ENCODE peak calls at places on chromosomes 3 and 15, in seven cellular contexts. C is IMR-90, Q is H1, K is GM12878, R is A549, D is HepG2, A is K562. O is an unnamed sample.

GRCh38 chr3:32841875-32842505 is 24.2 kb downstream of the TRIM71 start:
- DNase-seq in C (no peak), Q (no peak), K (no peak), R (no peak), D (no peak), A (no peak), O (no peak)

GRCh38 chr3:126127452-126127851 is 43.5 kb upstream of the SLC41A3 start:
- DNase-seq in C (no peak), Q (peak), K (no peak), R (no peak), D (no peak), A (no peak), O (no peak)

GRCh38 chr15:85316244-85316934 is 64.0 kb upstream of the AKAP13 start:
- DNase-seq in C (peak), Q (peak), K (no peak), R (peak), D (peak), A (no peak), O (no peak)

GRCh38 chr3:14847613-14848541 is 29.1 kb downstream of the FGD5 start:
- DNase-seq in C (no peak), Q (peak), K (no peak), R (peak), D (no peak), A (peak), O (no peak)

GRCh38 chr3:4899654-4900236 is 79.5 kb upstream of the BHLHE40 start:
- DNase-seq in C (no peak), Q (no peak), K (no peak), R (no peak), D (no peak), A (no peak), O (no peak)

GRCh38 chr3:17302774-17303173 is 418.0 kb downstream of the PLCL2 start:
- DNase-seq in C (peak), Q (no peak), K (no peak), R (no peak), D (no peak), A (no peak), O (no peak)

GRCh38 chr15:32718082-32718821 is 448 bp downstream of the GREM1 start:
- DNase-seq in C (no peak), Q (no peak), K (no peak), R (peak), D (no peak), A (no peak), O (peak)

GRCh38 chr3:196518999-196519737 is 4.0 kb upstream of the SMCO1 start:
- DNase-seq in C (peak), Q (peak), K (no peak), R (peak), D (peak), A (peak), O (peak)

GRCh38 chr3:176796371-176796770 is 400.9 kb downstream of the TBL1XR1 start:
- DNase-seq in C (peak), Q (no peak), K (no peak), R (no peak), D (no peak), A (no peak), O (no peak)

GRCh38 chr3:184284696-184285095 is 8.9 kb downstream of the ECE2 start:
- DNase-seq in C (peak), Q (peak), K (no peak), R (peak), D (peak), A (peak), O (peak)

GRCh38 chr3:183324083-183324482 is 71.0 kb downstream of the B3GNT5 start:
- DNase-seq in C (no peak), Q (no peak), K (no peak), R (no peak), D (no peak), A (no peak), O (no peak)

GRCh38 chr3:58299839-58300516 is 6.1 kb upstream of the RPP14 start:
- DNase-seq in C (peak), Q (peak), K (no peak), R (peak), D (peak), A (no peak), O (peak)

GRCh38 chr3:49785565-49786356 is 581 bp downstream of the IP6K1 start:
- DNase-seq in C (peak), Q (no peak), K (no peak), R (no peak), D (no peak), A (peak), O (peak)

GRCh38 chr3:52851348-52851747 is 16.5 kb upstream of the MUSTN1 start:
- DNase-seq in C (peak), Q (peak), K (no peak), R (peak), D (peak), A (peak), O (peak)

GRCh38 chr15:96333194-96334016 is 2.9 kb downstream of the NR2F2 start:
- DNase-seq in C (no peak), Q (peak), K (no peak), R (no peak), D (no peak), A (peak), O (peak)

GRCh38 chr3:196948442-196949365 is 6.4 kb upstream of the NCBP2 start:
- DNase-seq in C (no peak), Q (peak), K (no peak), R (no peak), D (peak), A (peak), O (no peak)

GRCh38 chr15:38699633-38700230 is 135.1 kb upstream of the RASGRP1 start:
- DNase-seq in C (peak), Q (peak), K (no peak), R (peak), D (peak), A (peak), O (peak)

GRCh38 chr3:138282836-138283235 is 46.8 kb downstream of the NME9 start:
- DNase-seq in C (no peak), Q (no peak), K (no peak), R (no peak), D (no peak), A (no peak), O (no peak)

GRCh38 chr3:54575561-54575960 is 352.3 kb downstream of the LRTM1 start:
- DNase-seq in C (no peak), Q (no peak), K (no peak), R (no peak), D (no peak), A (peak), O (no peak)

GRCh38 chr15:68531794-68532193 is 47.0 kb upstream of the CORO2B start:
- DNase-seq in C (no peak), Q (no peak), K (no peak), R (no peak), D (no peak), A (no peak), O (no peak)

GRCh38 chr15:43441316-43441715 is 51.6 kb downstream of the TP53BP1 start:
- DNase-seq in C (peak), Q (no peak), K (no peak), R (peak), D (peak), A (peak), O (peak)

GRCh38 chr3:30693470-30694120 is 87.2 kb downstream of the TGFBR2 start:
- DNase-seq in C (peak), Q (no peak), K (peak), R (peak), D (peak), A (peak), O (peak)

GRCh38 chr15:90059208-90059985 is 42.9 kb downstream of the IDH2 start:
- DNase-seq in C (no peak), Q (peak), K (peak), R (no peak), D (peak), A (peak), O (no peak)

GRCh38 chr3:166900866-166901577 is 479.1 kb downstream of the ZBBX start:
- DNase-seq in C (no peak), Q (no peak), K (no peak), R (no peak), D (no peak), A (no peak), O (no peak)

GRCh38 chr3:45555154-45555591 is 39.4 kb upstream of the LIMD1 start:
- DNase-seq in C (no peak), Q (no peak), K (no peak), R (no peak), D (no peak), A (no peak), O (no peak)

GRCh38 chr15:90863987-90864386 is 4.4 kb upstream of the FURIN start:
- DNase-seq in C (no peak), Q (no peak), K (no peak), R (no peak), D (no peak), A (no peak), O (no peak)

GRCh38 chr15:42137461-42138261 is 18.8 kb downstream of the PLA2G4F start:
- DNase-seq in C (peak), Q (peak), K (no peak), R (peak), D (peak), A (peak), O (peak)

GRCh38 chr3:155448531-155448930 is 155.0 kb upstream of the STRIT1 start:
- DNase-seq in C (no peak), Q (no peak), K (no peak), R (no peak), D (no peak), A (no peak), O (no peak)

GRCh38 chr15:67059127-67059553 is 6.3 kb upstream of the SMAD3 start:
- DNase-seq in C (no peak), Q (no peak), K (no peak), R (no peak), D (peak), A (no peak), O (no peak)

GRCh38 chr15:63402498-63403253 is 21.0 kb upstream of the CA12 start:
- DNase-seq in C (peak), Q (peak), K (no peak), R (peak), D (peak), A (peak), O (peak)
- TF ChIP-seq RFX5 in C (no peak), Q (no peak), K (no peak), R (no peak), D (no peak), A (no peak), O (no peak)

GRCh38 chr3:171156455-171157005 is 130.0 kb upstream of the SLC2A2 start:
- DNase-seq in C (no peak), Q (no peak), K (no peak), R (peak), D (peak), A (peak), O (no peak)
- TF ChIP-seq RFX5 in C (no peak), Q (no peak), K (no peak), R (no peak), D (no peak), A (no peak), O (no peak)

GRCh38 chr3:128786434-128787020 is 60.5 kb downstream of the RAB7A start:
- DNase-seq in C (peak), Q (no peak), K (no peak), R (no peak), D (no peak), A (no peak), O (no peak)

GRCh38 chr3:128782282-128783146 is 56.5 kb downstream of the RAB7A start:
- DNase-seq in C (no peak), Q (no peak), K (no peak), R (no peak), D (no peak), A (no peak), O (no peak)

GRCh38 chr3:128783774-128784173 is 57.8 kb downstream of the RAB7A start:
- DNase-seq in C (no peak), Q (no peak), K (no peak), R (no peak), D (no peak), A (no peak), O (no peak)

GRCh38 chr3:128784843-128785242 is 58.9 kb downstream of the RAB7A start:
- DNase-seq in C (no peak), Q (no peak), K (no peak), R (no peak), D (no peak), A (no peak), O (no peak)

DNA sequence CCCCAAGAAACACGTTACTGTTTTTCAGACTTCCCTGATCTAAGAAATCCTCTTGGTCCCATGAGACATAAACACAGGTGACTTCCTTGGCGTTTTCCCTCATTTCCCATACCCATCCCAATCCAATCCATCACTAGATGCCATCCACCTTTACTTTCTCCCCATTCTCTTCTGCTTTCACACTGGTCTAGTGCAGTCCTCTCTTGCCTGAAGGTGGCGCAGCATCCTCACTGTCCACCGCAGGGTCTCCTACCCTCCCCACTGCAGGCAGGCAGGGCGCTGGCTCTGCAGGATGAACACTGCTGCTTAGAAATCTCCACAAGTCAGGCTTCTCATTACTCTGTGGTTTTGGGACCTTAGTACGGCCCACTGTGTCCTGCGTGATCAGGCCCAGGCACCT is 58.2 kb downstream of the RAB7A start:
- DNase-seq in C (no peak), Q (peak), K (no peak), R (peak), D (peak), A (peak), O (peak)
- TF ChIP-seq RFX5 in C (no peak), Q (no peak), K (no peak), R (no peak), D (no peak), A (no peak), O (no peak)

GRCh38 chr3:24305795-24306467 is 188.7 kb downstream of the THRB start:
- DNase-seq in C (no peak), Q (peak), K (no peak), R (no peak), D (no peak), A (peak), O (no peak)
- TF ChIP-seq RFX5 in C (no peak), Q (no peak), K (no peak), R (no peak), D (no peak), A (no peak), O (no peak)

DNA sequence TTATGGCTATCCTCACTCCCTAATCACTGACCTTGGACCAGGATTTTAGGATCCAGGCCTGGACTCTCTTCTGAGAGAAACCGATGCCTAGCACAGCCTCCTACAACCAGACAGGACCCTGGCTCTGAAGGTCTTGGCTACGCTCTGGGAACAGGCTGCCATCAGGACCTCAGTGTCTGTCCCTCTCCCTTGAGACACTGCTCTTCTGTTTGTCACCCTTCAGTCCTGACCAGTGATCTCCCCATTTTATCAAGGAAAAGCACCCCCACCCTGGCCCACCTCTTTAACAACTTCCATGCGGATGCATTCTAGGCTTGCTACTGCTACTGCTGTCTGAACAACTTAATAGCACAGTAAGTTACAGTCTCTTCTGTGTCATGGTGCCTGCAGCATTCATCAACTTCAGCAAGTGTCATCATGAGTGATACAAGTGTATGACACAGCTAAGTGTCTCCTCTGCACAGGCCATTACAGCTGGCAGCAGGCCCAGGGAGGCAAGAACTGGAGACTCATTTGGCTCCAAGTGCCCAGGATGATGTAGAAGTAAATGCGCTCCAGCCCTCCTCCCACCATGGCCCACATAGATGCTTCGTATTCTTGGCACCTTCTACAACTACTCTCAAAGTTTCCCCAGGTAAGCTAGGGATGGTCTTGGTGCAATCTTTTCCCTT is 302.4 kb downstream of the EPHB1 start:
- DNase-seq in C (no peak), Q (no peak), K (no peak), R (no peak), D (no peak), A (no peak), O (no peak)
- TF ChIP-seq RFX5 in C (no peak), Q (no peak), K (no peak), R (no peak), D (no peak), A (no peak), O (no peak)

DNA sequence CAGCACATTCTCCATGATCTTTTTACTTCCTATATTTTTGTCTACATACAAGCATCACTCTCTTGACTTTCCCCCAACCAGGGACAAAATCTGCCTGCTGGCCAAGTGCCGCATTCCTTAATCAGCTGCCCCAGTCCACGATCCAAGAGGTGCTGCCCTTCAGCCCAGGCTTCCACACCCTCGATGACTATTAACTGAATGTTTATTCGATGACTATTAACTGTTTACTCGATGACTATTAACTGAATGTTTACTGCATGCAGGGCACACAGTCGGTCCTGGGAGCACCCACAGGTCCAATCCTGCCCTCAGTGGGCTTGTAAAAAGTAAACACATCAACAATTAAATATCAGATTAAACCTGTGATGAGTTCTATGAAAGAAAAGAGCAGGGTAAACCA is 256.9 kb downstream of the ARRDC4 start:
- DNase-seq in C (no peak), Q (no peak), K (no peak), R (no peak), D (no peak), A (no peak), O (no peak)
- TF ChIP-seq RFX5 in C (no peak), Q (no peak), K (no peak), R (no peak), D (no peak), A (no peak), O (no peak)

DNA sequence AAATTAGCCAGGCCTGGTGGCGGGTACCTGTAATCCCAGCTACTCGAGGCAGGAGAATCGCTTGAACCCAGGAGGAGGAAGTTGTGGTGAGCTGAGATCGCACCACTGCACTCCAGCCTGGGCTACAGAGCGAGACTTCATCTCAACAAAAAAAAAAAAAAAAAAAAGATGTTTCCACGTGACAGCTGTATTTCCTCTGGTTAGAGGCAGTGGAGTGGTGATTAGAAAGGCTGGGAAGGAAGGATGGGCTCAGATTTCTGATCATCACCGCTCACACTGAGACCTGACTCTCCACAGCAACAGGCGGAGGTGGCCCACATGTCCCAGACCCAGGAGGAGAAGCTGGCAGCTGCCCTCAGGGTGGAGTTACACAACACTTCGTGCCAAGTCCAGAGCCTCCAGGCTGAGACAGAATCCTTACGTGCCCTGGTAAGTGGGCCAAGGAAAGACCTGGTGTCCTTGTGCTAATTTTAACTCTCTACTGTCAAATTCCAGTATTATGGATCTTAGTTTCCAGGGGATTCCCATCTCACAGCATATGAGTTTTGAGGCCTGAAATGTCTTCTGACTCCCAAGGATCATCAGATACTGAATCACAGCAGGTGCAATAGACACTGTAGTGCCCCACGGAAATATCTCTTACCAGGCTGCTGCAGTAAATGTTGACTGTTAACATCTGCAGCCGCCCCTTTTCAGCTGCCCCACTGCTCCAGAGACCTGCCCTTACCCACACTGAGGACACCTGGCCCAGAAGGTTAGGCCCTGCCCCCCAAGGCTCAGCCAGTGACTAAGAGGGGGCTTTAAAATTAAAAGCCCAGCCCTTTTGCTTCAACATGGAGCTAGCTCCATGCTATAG is 66.9 kb downstream of the BFSP2 start:
- DNase-seq in C (no peak), Q (no peak), K (no peak), R (no peak), D (no peak), A (no peak), O (no peak)
- TF ChIP-seq RFX5 in C (no peak), Q (no peak), K (no peak), R (no peak), D (no peak), A (no peak), O (no peak)

O was measured in SK-N-SH.